ENCODE peak calls at places on chromosome 19, in four cellular contexts. W is breast epithelium, E is AG04449, O is sigmoid colon. A is an unnamed sample.
A peak's percentile ranks its signal among the peaks of the same experiment; 100 is the strongest.

GRCh38 chr19:45428385-45429231 is 4.9 kb upstream of the ERCC1 start:
- DNase-seq in W (no peak), E (no peak), O (peak; percentile 84), A (no peak)

GRCh38 chr19:3712663-3713531 is 4.7 kb downstream of the TJP3 start:
- DNase-seq in W (no peak), E (no peak), O (no peak), A (no peak)

GRCh38 chr19:50906217-50906616 is 5.0 kb downstream of the KLK4 start:
- DNase-seq in W (no peak), E (no peak), O (no peak), A (peak; percentile 26)

GRCh38 chr19:5016781-5017180 is 47.9 kb downstream of the KDM4B start:
- DNase-seq in W (no peak), E (no peak), O (no peak), A (no peak)

GRCh38 chr19:1811472-1811894 is 593 bp downstream of the ATP8B3 start:
- DNase-seq in W (peak; percentile 80), E (no peak), O (peak; percentile 86), A (no peak)

GRCh38 chr19:28416245-28416644 is 796.7 kb downstream of the UQCRFS1 start:
- DNase-seq in W (no peak), E (no peak), O (no peak), A (no peak)

GRCh38 chr19:40807147-40808020 is 8.4 kb downstream of the EGLN2 start:
- DNase-seq in W (no peak), E (no peak), O (no peak), A (no peak)

GRCh38 chr19:23318143-23318542 is 67.9 kb upstream of the ZNF724 start:
- DNase-seq in W (no peak), E (no peak), O (no peak), A (no peak)

GRCh38 chr19:33110201-33110910 is 21.6 kb upstream of the WDR88 start:
- DNase-seq in W (no peak), E (peak; percentile 21), O (no peak), A (no peak)

GRCh38 chr19:982567-983170 is 1.5 kb upstream of the WDR18 start:
- DNase-seq in W (peak; percentile 48), E (no peak), O (peak; percentile 80), A (no peak)

GRCh38 chr19:57465680-57466381 is 8.9 kb upstream of the VN1R1 start:
- DNase-seq in W (no peak), E (no peak), O (no peak), A (peak; percentile 63)

GRCh38 chr19:13689050-13689449 is 75.3 kb upstream of the MRI1 start:
- DNase-seq in W (no peak), E (no peak), O (no peak), A (peak; percentile 65)

GRCh38 chr19:43818500-43818899 is 8.6 kb upstream of the ZNF283 start:
- DNase-seq in W (no peak), E (no peak), O (no peak), A (no peak)

GRCh38 chr19:57348136-57348535 is 2.9 kb upstream of the ZNF304 start:
- DNase-seq in W (no peak), E (peak; percentile 21), O (no peak), A (no peak)

GRCh38 chr19:47729799-47730520 is 15.4 kb upstream of the NOP53 start:
- DNase-seq in W (peak; percentile 78), E (no peak), O (peak; percentile 84), A (peak; percentile 83)

GRCh38 chr19:35066691-35067563 is 25.4 kb downstream of the HPN start:
- DNase-seq in W (peak; percentile 78), E (no peak), O (peak; percentile 89), A (peak; percentile 93)

GRCh38 chr19:5172859-5173577 is 167.6 kb downstream of the PTPRS start:
- DNase-seq in W (no peak), E (peak; percentile 85), O (no peak), A (no peak)

GRCh38 chr19:54041969-54042606 is 21.6 kb downstream of the VSTM1 start:
- DNase-seq in W (no peak), E (no peak), O (no peak), A (no peak)

GRCh38 chr19:51098366-51099069 is 9.7 kb downstream of the CTU1 start:
- DNase-seq in W (no peak), E (no peak), O (peak; percentile 83), A (no peak)

GRCh38 chr19:17633700-17634099 is 54.5 kb downstream of the UNC13A start:
- DNase-seq in W (no peak), E (no peak), O (no peak), A (no peak)

GRCh38 chr19:45215391-45216191 is 29.6 kb downstream of the EXOC3L2 start:
- DNase-seq in W (peak; percentile 23), E (no peak), O (no peak), A (no peak)

GRCh38 chr19:48754950-48755645 is at the start of gene FGF21:
- DNase-seq in W (no peak), E (no peak), O (no peak), A (peak; percentile 44)

GRCh38 chr19:16338470-16339360 is 14.1 kb downstream of the KLF2 start:
- DNase-seq in W (peak; percentile 49), E (no peak), O (no peak), A (peak; percentile 75)

GRCh38 chr19:20279516-20279915 is 112.5 kb downstream of the ZNF486 start:
- DNase-seq in W (no peak), E (no peak), O (no peak), A (no peak)

DNA sequence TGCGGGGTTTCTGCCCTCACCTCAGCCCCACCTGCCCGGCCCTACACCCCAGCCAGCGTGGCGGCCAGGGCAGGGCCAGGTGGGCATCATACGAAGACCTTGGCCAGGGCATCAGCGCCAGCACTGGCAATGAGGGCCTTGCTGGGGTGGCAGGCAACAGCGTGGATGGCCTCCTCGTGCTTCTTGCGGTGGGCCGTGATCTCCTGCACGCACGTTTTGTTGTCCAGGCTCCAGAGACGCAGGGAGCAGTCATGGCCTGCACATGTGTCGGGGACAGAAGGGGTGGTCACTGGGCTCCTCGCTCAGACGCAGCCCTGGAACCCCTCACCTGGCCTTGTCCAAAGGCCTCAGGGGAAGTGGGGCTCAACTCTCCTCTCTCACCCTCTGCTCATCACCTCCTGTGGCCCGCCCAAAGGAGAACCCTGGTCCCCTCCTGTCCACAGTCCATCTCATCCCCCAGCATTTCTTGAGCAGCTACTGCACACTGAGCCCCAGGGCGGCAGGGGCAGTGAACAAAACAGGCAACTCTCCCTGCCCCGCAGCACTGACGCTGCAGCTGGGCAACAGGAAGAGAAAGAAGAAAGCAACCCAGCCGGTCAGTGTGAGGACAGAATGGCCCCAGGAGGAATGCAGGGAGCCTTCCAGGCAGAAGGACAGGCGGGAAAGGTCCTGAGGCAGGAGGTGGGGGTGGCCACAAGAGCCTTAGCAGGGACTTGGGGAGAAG is 3.8 kb upstream of the PRKD2 start:
- DNase-seq in W (no peak), E (no peak), O (peak; percentile 63), A (no peak)
- H3K4me3 ChIP-seq in W (no peak overlapping the region), E (no peak overlapping the region), O (no peak overlapping the region), A (no peak overlapping the region)

GRCh38 chr19:31957711-31958110 is 387.7 kb upstream of the ZNF507 start:
- DNase-seq in W (no peak), E (no peak), O (no peak), A (no peak)
- H3K4me3 ChIP-seq in W (no peak overlapping the region), E (no peak overlapping the region), O (no peak overlapping the region), A (no peak overlapping the region)

GRCh38 chr19:6531956-6532243 is 1.1 kb downstream of the TNFSF9 start:
- DNase-seq in W (no peak), E (no peak), O (no peak), A (no peak)
- H3K4me3 ChIP-seq in W (peak overlapping the region; percentile 55), E (no peak overlapping the region), O (no peak overlapping the region), A (no peak overlapping the region)

DNA sequence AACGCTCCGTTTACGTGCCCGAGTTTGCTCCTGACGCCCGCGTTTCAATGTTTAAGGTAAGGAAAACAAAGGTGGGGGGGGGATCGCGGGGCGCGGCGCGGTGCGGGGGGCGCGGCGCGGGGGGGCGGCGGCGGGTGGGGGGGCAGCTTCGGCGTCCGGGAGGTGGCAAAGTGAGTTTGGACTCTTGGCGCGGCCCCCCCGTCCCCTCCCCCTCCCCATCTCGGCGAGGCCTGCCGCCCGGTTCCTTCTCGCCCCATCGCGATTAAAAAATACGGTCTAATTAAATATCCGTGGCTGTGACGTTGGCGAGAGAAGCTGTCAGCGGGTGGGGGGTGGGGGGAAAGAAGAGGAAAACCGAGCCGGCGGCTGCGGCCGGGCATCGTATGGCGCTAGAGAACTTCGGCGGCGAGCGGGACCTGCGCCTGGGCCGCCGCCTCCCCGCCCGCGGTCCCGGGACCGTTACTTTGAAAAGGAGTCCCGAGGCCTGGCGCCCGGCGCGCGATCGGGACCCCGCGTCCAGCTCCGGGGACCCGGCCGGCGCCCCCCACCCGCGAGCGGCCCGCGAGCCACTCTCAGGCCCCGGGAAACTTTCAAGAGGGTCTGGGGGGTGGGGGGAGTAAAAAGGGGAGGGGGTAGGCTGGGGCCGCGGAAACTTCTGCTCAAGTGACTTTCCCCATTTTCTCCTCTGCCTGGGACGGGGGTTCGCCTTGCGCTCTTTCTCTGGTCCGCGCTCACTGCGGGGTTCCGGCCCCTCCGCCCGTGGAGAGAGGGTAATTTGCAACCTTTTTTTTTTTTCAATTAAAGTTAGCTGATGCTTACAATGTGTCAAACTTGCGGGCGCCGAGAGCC is 146.3 kb upstream of the ZNF536 start:
- DNase-seq in W (no peak), E (no peak), O (peak; percentile 44), A (no peak)
- H3K4me3 ChIP-seq in W (peak overlapping the region; percentile 54), E (peak overlapping the region; percentile 48), O (peak overlapping the region; percentile 62), A (no peak overlapping the region)

GRCh38 chr19:10751109-10751972 is 33.5 kb downstream of the DNM2 start:
- DNase-seq in W (peak; percentile 28), E (no peak), O (no peak), A (no peak)
- H3K4me3 ChIP-seq in W (no peak overlapping the region), E (no peak overlapping the region), O (no peak overlapping the region), A (no peak overlapping the region)

GRCh38 chr19:18860725-18861124 is 29.0 kb downstream of the UPF1 start:
- DNase-seq in W (no peak), E (no peak), O (no peak), A (no peak)

GRCh38 chr19:18860302-18860700 is 28.5 kb downstream of the UPF1 start:
- DNase-seq in W (no peak), E (no peak), O (no peak), A (no peak)

GRCh38 chr19:18862976-18863842 is 31.4 kb downstream of the UPF1 start:
- DNase-seq in W (no peak), E (no peak), O (no peak), A (no peak)

GRCh38 chr19:18861235-18861634 is 29.5 kb downstream of the UPF1 start:
- DNase-seq in W (no peak), E (no peak), O (no peak), A (no peak)

DNA sequence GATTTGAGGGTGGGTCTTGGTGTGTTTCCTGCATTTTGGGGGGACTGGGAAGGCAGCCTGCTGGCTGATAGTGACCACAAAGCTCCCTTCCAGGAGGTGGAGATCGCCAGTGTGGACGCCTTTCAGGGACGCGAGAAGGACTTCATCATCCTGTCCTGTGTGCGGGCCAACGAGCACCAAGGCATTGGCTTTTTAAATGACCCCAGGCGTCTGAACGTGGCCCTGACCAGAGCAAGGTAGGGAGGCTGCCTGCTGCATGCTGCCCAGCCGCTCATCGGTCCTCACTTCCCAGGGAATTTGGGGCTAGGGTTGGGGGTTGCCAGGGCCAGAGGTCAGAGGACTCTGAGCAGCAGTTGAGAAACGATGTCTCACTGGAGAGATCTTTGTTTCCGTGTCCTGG is 30.2 kb downstream of the UPF1 start:
- DNase-seq in W (no peak), E (no peak), O (no peak), A (no peak)
- H3K4me3 ChIP-seq in W (no peak overlapping the region), E (no peak overlapping the region), O (no peak overlapping the region), A (no peak overlapping the region)

GRCh38 chr19:55855160-55855559 is 18.8 kb downstream of the NLRP4 start:
- DNase-seq in W (no peak), E (no peak), O (no peak), A (no peak)
- H3K4me3 ChIP-seq in W (no peak overlapping the region), E (no peak overlapping the region), O (no peak overlapping the region), A (no peak overlapping the region)